ENCODE peak calls at places on chromosomes 12 and 14, in ten cellular contexts. One of them, this sample, is unnamed.

GRCh38 chr12:30438526-30439120 is 257.0 kb downstream of the IPO8 start:
- DNase-seq in thyroid gland: no peak
- DNase-seq in esophagus squamous epithelium: no peak
- DNase-seq in lower leg skin: no peak
- DNase-seq in uterus: no peak
- DNase-seq in spleen: no peak
- DNase-seq in transverse colon: no peak
- DNase-seq in endothelial cell of umbilical vein: no peak
- DNase-seq in NB4: no peak
- DNase-seq in heart left ventricle: no peak
- DNase-seq in this sample: no peak

GRCh38 chr12:97561321-97562230 is 99.0 kb downstream of the RMST start:
- DNase-seq in thyroid gland: peak; percentile 83
- DNase-seq in esophagus squamous epithelium: no peak
- DNase-seq in lower leg skin: no peak
- DNase-seq in uterus: no peak
- DNase-seq in spleen: no peak
- DNase-seq in transverse colon: no peak
- DNase-seq in endothelial cell of umbilical vein: no peak
- DNase-seq in NB4: no peak
- DNase-seq in heart left ventricle: no peak
- DNase-seq in this sample: no peak

GRCh38 chr12:6230321-6231110 is 30.3 kb downstream of the CD9 start:
- DNase-seq in thyroid gland: peak; percentile 68
- DNase-seq in esophagus squamous epithelium: peak; percentile 34
- DNase-seq in lower leg skin: peak; percentile 83
- DNase-seq in uterus: peak; percentile 50
- DNase-seq in spleen: peak; percentile 93
- DNase-seq in transverse colon: peak; percentile 74
- DNase-seq in endothelial cell of umbilical vein: no peak
- DNase-seq in NB4: peak; percentile 97
- DNase-seq in heart left ventricle: peak; percentile 58
- DNase-seq in this sample: no peak

GRCh38 chr12:112537710-112538396 is 119.1 kb downstream of the PTPN11 start:
- DNase-seq in thyroid gland: peak; percentile 82
- DNase-seq in esophagus squamous epithelium: no peak
- DNase-seq in lower leg skin: no peak
- DNase-seq in uterus: no peak
- DNase-seq in spleen: no peak
- DNase-seq in transverse colon: no peak
- DNase-seq in endothelial cell of umbilical vein: no peak
- DNase-seq in NB4: peak; percentile 59
- DNase-seq in heart left ventricle: no peak
- DNase-seq in this sample: peak; percentile 56

GRCh38 chr12:108307006-108307405 is 32.1 kb downstream of the CMKLR1 start:
- DNase-seq in thyroid gland: no peak
- DNase-seq in esophagus squamous epithelium: no peak
- DNase-seq in lower leg skin: no peak
- DNase-seq in uterus: no peak
- DNase-seq in spleen: no peak
- DNase-seq in transverse colon: no peak
- DNase-seq in endothelial cell of umbilical vein: no peak
- DNase-seq in NB4: peak; percentile 79
- DNase-seq in heart left ventricle: no peak
- DNase-seq in this sample: no peak

GRCh38 chr12:3133410-3133793 is 56.2 kb downstream of the TSPAN9 start:
- DNase-seq in thyroid gland: no peak
- DNase-seq in esophagus squamous epithelium: no peak
- DNase-seq in lower leg skin: no peak
- DNase-seq in uterus: no peak
- DNase-seq in spleen: peak; percentile 1
- DNase-seq in transverse colon: no peak
- DNase-seq in endothelial cell of umbilical vein: no peak
- DNase-seq in NB4: no peak
- DNase-seq in heart left ventricle: no peak
- DNase-seq in this sample: no peak

GRCh38 chr12:16606201-16606849 is 363 bp upstream of the LMO3 start:
- DNase-seq in thyroid gland: peak; percentile 79
- DNase-seq in esophagus squamous epithelium: no peak
- DNase-seq in lower leg skin: no peak
- DNase-seq in uterus: peak; percentile 39
- DNase-seq in spleen: no peak
- DNase-seq in transverse colon: no peak
- DNase-seq in endothelial cell of umbilical vein: peak; percentile 42
- DNase-seq in NB4: peak; percentile 34
- DNase-seq in heart left ventricle: peak; percentile 27
- DNase-seq in this sample: no peak

GRCh38 chr12:123398177-123398916 is 14.4 kb downstream of the KMT5A start:
- DNase-seq in thyroid gland: peak; percentile 72
- DNase-seq in esophagus squamous epithelium: no peak
- DNase-seq in lower leg skin: no peak
- DNase-seq in uterus: peak; percentile 52
- DNase-seq in spleen: no peak
- DNase-seq in transverse colon: peak; percentile 52
- DNase-seq in endothelial cell of umbilical vein: peak; percentile 87
- DNase-seq in NB4: no peak
- DNase-seq in heart left ventricle: peak; percentile 79
- DNase-seq in this sample: no peak

GRCh38 chr14:66117600-66117999 is 368.6 kb upstream of the CCDC196 start:
- DNase-seq in thyroid gland: no peak
- DNase-seq in esophagus squamous epithelium: no peak
- DNase-seq in lower leg skin: no peak
- DNase-seq in uterus: no peak
- DNase-seq in spleen: no peak
- DNase-seq in transverse colon: no peak
- DNase-seq in endothelial cell of umbilical vein: peak; percentile 80
- DNase-seq in NB4: no peak
- DNase-seq in heart left ventricle: no peak
- DNase-seq in this sample: peak; percentile 21

GRCh38 chr12:12449533-12450025 is 92.7 kb downstream of the BORCS5 start:
- DNase-seq in thyroid gland: no peak
- DNase-seq in esophagus squamous epithelium: no peak
- DNase-seq in lower leg skin: peak; percentile 54
- DNase-seq in uterus: no peak
- DNase-seq in spleen: no peak
- DNase-seq in transverse colon: no peak
- DNase-seq in endothelial cell of umbilical vein: no peak
- DNase-seq in NB4: peak; percentile 92
- DNase-seq in heart left ventricle: no peak
- DNase-seq in this sample: no peak

GRCh38 chr12:29051221-29051620 is 97.9 kb upstream of the FAR2 start:
- DNase-seq in thyroid gland: no peak
- DNase-seq in esophagus squamous epithelium: no peak
- DNase-seq in lower leg skin: no peak
- DNase-seq in uterus: no peak
- DNase-seq in spleen: no peak
- DNase-seq in transverse colon: no peak
- DNase-seq in endothelial cell of umbilical vein: no peak
- DNase-seq in NB4: no peak
- DNase-seq in heart left ventricle: no peak
- DNase-seq in this sample: no peak

GRCh38 chr12:52353766-52354165 is 13.5 kb downstream of the KRT85 start:
- DNase-seq in thyroid gland: no peak
- DNase-seq in esophagus squamous epithelium: no peak
- DNase-seq in lower leg skin: no peak
- DNase-seq in uterus: no peak
- DNase-seq in spleen: peak; percentile 54
- DNase-seq in transverse colon: no peak
- DNase-seq in endothelial cell of umbilical vein: no peak
- DNase-seq in NB4: no peak
- DNase-seq in heart left ventricle: no peak
- DNase-seq in this sample: no peak

GRCh38 chr12:94650143-94651056 is at the start of gene TMCC3:
- DNase-seq in thyroid gland: peak; percentile 69
- DNase-seq in esophagus squamous epithelium: no peak
- DNase-seq in lower leg skin: no peak
- DNase-seq in uterus: peak; percentile 41
- DNase-seq in spleen: peak; percentile 91
- DNase-seq in transverse colon: peak; percentile 69
- DNase-seq in endothelial cell of umbilical vein: peak; percentile 72
- DNase-seq in NB4: peak; percentile 55
- DNase-seq in heart left ventricle: peak; percentile 61
- DNase-seq in this sample: no peak

GRCh38 chr12:26120561-26121274 is 4.1 kb downstream of the BHLHE41 start:
- DNase-seq in thyroid gland: no peak
- DNase-seq in esophagus squamous epithelium: no peak
- DNase-seq in lower leg skin: no peak
- DNase-seq in uterus: no peak
- DNase-seq in spleen: no peak
- DNase-seq in transverse colon: no peak
- DNase-seq in endothelial cell of umbilical vein: no peak
- DNase-seq in NB4: no peak
- DNase-seq in heart left ventricle: no peak
- DNase-seq in this sample: no peak

GRCh38 chr12:65948320-65949008 is 124.2 kb downstream of the HMGA2 start:
- DNase-seq in thyroid gland: peak; percentile 92
- DNase-seq in esophagus squamous epithelium: no peak
- DNase-seq in lower leg skin: peak; percentile 73
- DNase-seq in uterus: peak; percentile 72
- DNase-seq in spleen: no peak
- DNase-seq in transverse colon: peak; percentile 26
- DNase-seq in endothelial cell of umbilical vein: peak; percentile 100
- DNase-seq in NB4: no peak
- DNase-seq in heart left ventricle: peak; percentile 53
- DNase-seq in this sample: peak; percentile 33

GRCh38 chr14:69654109-69654508 is 42.7 kb downstream of the SUSD6 start:
- DNase-seq in thyroid gland: no peak
- DNase-seq in esophagus squamous epithelium: no peak
- DNase-seq in lower leg skin: peak; percentile 35
- DNase-seq in uterus: no peak
- DNase-seq in spleen: no peak
- DNase-seq in transverse colon: peak; percentile 54
- DNase-seq in endothelial cell of umbilical vein: no peak
- DNase-seq in NB4: no peak
- DNase-seq in heart left ventricle: no peak
- DNase-seq in this sample: no peak

GRCh38 chr14:50834802-50835276 is 3.9 kb upstream of the NIN start:
- DNase-seq in thyroid gland: no peak
- DNase-seq in esophagus squamous epithelium: no peak
- DNase-seq in lower leg skin: no peak
- DNase-seq in uterus: no peak
- DNase-seq in spleen: no peak
- DNase-seq in transverse colon: no peak
- DNase-seq in endothelial cell of umbilical vein: no peak
- DNase-seq in NB4: no peak
- DNase-seq in heart left ventricle: no peak
- DNase-seq in this sample: no peak

GRCh38 chr14:23320584-23321571 is at the start of gene PABPN1:
- DNase-seq in thyroid gland: peak; percentile 99
- DNase-seq in esophagus squamous epithelium: peak; percentile 97
- DNase-seq in lower leg skin: peak; percentile 100
- DNase-seq in uterus: peak; percentile 99
- DNase-seq in spleen: peak; percentile 98
- DNase-seq in transverse colon: peak; percentile 100
- DNase-seq in endothelial cell of umbilical vein: peak; percentile 100
- DNase-seq in NB4: peak; percentile 99
- DNase-seq in heart left ventricle: peak; percentile 99
- DNase-seq in this sample: peak; percentile 82
- TF ChIP-seq POLR2A in thyroid gland: peak; percentile 89
- TF ChIP-seq POLR2A in esophagus squamous epithelium: peak; percentile 62
- TF ChIP-seq POLR2A in lower leg skin: no peak
- TF ChIP-seq POLR2A in uterus: peak; percentile 81
- TF ChIP-seq POLR2A in spleen: no peak
- TF ChIP-seq POLR2A in transverse colon: peak; percentile 55
- TF ChIP-seq POLR2A in endothelial cell of umbilical vein: peak; percentile 1
- TF ChIP-seq POLR2A in NB4: peak; percentile 59
- TF ChIP-seq POLR2A in heart left ventricle: no peak
- TF ChIP-seq POLR2A in this sample: no peak

GRCh38 chr14:53780156-53780555 is 176.5 kb downstream of the BMP4 start:
- DNase-seq in thyroid gland: no peak
- DNase-seq in esophagus squamous epithelium: no peak
- DNase-seq in lower leg skin: no peak
- DNase-seq in uterus: no peak
- DNase-seq in spleen: no peak
- DNase-seq in transverse colon: no peak
- DNase-seq in endothelial cell of umbilical vein: no peak
- DNase-seq in NB4: no peak
- DNase-seq in heart left ventricle: no peak
- DNase-seq in this sample: no peak
- TF ChIP-seq POLR2A in thyroid gland: no peak
- TF ChIP-seq POLR2A in esophagus squamous epithelium: no peak
- TF ChIP-seq POLR2A in lower leg skin: no peak
- TF ChIP-seq POLR2A in uterus: no peak
- TF ChIP-seq POLR2A in spleen: no peak
- TF ChIP-seq POLR2A in transverse colon: no peak
- TF ChIP-seq POLR2A in endothelial cell of umbilical vein: no peak
- TF ChIP-seq POLR2A in NB4: no peak
- TF ChIP-seq POLR2A in heart left ventricle: no peak
- TF ChIP-seq POLR2A in this sample: no peak

DNA sequence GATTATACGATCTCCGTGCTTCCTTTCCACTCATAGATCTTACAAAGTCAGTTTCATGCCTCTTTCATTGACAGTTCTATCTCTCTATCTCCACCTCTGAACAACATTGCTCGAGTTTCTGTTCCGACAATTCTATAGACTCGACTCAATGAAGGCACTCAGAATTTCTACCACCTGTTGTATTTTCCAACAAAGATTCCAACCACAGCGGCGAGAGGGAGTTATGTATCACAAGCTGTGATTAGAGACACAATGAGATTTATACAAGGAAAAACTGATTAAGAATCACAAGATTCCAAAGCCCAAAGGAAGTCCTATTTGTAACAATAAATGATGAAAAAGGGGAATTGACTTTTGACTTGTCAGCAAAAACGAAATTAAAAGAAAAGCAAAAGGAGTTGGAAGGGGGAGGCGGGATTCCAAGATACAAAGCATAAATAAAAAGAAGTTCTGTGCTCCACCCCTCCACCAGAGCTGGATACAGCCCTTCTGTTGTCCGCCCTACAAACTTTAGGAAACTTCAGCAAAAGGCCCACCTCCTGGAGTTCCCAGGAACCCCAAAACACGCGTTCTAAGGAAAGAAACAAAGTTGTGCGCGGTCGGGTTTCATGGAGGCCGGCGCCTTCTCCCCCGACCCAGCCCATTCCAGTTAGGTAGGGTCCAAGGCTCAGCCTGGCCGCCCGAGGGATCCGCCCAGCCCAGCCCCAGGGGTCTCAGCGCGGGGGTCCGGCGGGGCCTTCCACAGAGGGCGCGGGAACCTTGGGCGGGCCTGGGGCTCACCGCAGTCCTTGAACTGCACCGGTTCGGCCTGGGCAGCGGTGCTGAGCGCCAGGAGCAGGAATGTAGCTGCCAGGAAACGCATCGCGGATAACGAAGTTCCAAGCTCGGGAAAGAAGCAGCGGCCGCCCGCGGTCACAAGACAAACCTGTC is at the start of gene NPC2:
- DNase-seq in thyroid gland: no peak
- DNase-seq in esophagus squamous epithelium: no peak
- DNase-seq in lower leg skin: no peak
- DNase-seq in uterus: no peak
- DNase-seq in spleen: no peak
- DNase-seq in transverse colon: no peak
- DNase-seq in endothelial cell of umbilical vein: peak; percentile 45
- DNase-seq in NB4: no peak
- DNase-seq in heart left ventricle: no peak
- DNase-seq in this sample: no peak
- TF ChIP-seq POLR2A in thyroid gland: peak; percentile 92
- TF ChIP-seq POLR2A in esophagus squamous epithelium: peak; percentile 73
- TF ChIP-seq POLR2A in lower leg skin: no peak
- TF ChIP-seq POLR2A in uterus: peak; percentile 73
- TF ChIP-seq POLR2A in spleen: no peak
- TF ChIP-seq POLR2A in transverse colon: peak; percentile 81
- TF ChIP-seq POLR2A in endothelial cell of umbilical vein: peak; percentile 66
- TF ChIP-seq POLR2A in NB4: no peak
- TF ChIP-seq POLR2A in heart left ventricle: no peak
- TF ChIP-seq POLR2A in this sample: peak; percentile 39

GRCh38 chr14:99480856-99481744 is at the start of the genes CCNK and SETD3:
- DNase-seq in thyroid gland: peak; percentile 100
- DNase-seq in esophagus squamous epithelium: peak; percentile 99
- DNase-seq in lower leg skin: peak; percentile 100
- DNase-seq in uterus: peak; percentile 100
- DNase-seq in spleen: peak; percentile 100
- DNase-seq in transverse colon: peak; percentile 100
- DNase-seq in endothelial cell of umbilical vein: peak; percentile 100
- DNase-seq in NB4: peak; percentile 99
- DNase-seq in heart left ventricle: peak; percentile 100
- DNase-seq in this sample: peak; percentile 96
- TF ChIP-seq POLR2A in thyroid gland: peak; percentile 94
- TF ChIP-seq POLR2A in esophagus squamous epithelium: peak; percentile 96
- TF ChIP-seq POLR2A in lower leg skin: peak; percentile 90
- TF ChIP-seq POLR2A in uterus: peak; percentile 95
- TF ChIP-seq POLR2A in spleen: peak; percentile 75
- TF ChIP-seq POLR2A in transverse colon: peak; percentile 98
- TF ChIP-seq POLR2A in endothelial cell of umbilical vein: peak; percentile 79
- TF ChIP-seq POLR2A in NB4: peak; percentile 92
- TF ChIP-seq POLR2A in heart left ventricle: peak; percentile 74
- TF ChIP-seq POLR2A in this sample: peak; percentile 83